ENCODE peak calls at places on chromosome 4, in nine cellular contexts. H is stimulated activated CD4-positive, alpha-beta T cell treated with anti-CD3 and anti-CD28 coated beads, TNF-alpha, amount 100 ng/mL, for 4 hours; P is SW480; N is HCT116; I is EL; R is small intestine; M is stimulated activated CD8-positive, alpha-beta memory T cell treated with anti-CD3 and anti-CD28 coated beads, Interleukin-7, amount 100 ng/mL, for 4 hours; T is fibroblast of lung; O is epithelial cell of prostate. Z is an unnamed sample.

GRCh38 chr4:144644368-144645101 is 1.4 kb upstream of the HHIP start:
- DNase-seq in R (no peak), T (no peak), I (no peak), N (no peak), P (no peak), H (no peak), O (no peak), M (no peak), Z (no peak)

GRCh38 chr4:12445711-12446110 is 1017.0 kb upstream of the HS3ST1 start:
- DNase-seq in T (no peak), O (no peak), N (no peak), M (no peak), H (no peak), R (no peak), P (no peak), I (no peak), Z (no peak)

GRCh38 chr4:6953751-6954380 is 44.2 kb downstream of the TBC1D14 start:
- DNase-seq in M (no peak), I (peak), T (peak), H (no peak), N (peak), O (no peak), R (peak), P (peak), Z (no peak)

GRCh38 chr4:150078996-150079581 is 844 bp downstream of the DCLK2 start:
- DNase-seq in H (no peak), I (peak), T (peak), P (peak), M (no peak), R (peak), N (no peak), O (no peak), Z (no peak)

GRCh38 chr4:128394778-128395177 is 107.2 kb upstream of the PGRMC2 start:
- DNase-seq in R (no peak), M (no peak), I (no peak), P (no peak), O (no peak), N (no peak), H (no peak), T (no peak), Z (no peak)

GRCh38 chr4:156803056-156803455 is 168.5 kb downstream of the PDGFC start:
- DNase-seq in R (no peak), P (no peak), O (no peak), M (no peak), I (peak), T (peak), H (no peak), N (no peak), Z (no peak)

GRCh38 chr4:89324671-89325070 is 17.1 kb upstream of the GPRIN3 start:
- DNase-seq in O (no peak), R (no peak), M (no peak), H (no peak), N (no peak), I (no peak), T (no peak), P (no peak), Z (no peak)

GRCh38 chr4:27040351-27040750 is 179.7 kb downstream of the STIM2 start:
- DNase-seq in T (no peak), P (no peak), N (no peak), I (no peak), H (no peak), O (no peak), R (no peak), M (no peak), Z (no peak)

GRCh38 chr4:57655342-57655741 is 545.2 kb upstream of the IGFBP7 start:
- DNase-seq in O (no peak), H (no peak), R (no peak), M (no peak), T (no peak), N (no peak), I (no peak), P (no peak), Z (no peak)